ENCODE peak calls at places on chromosomes 13 and 19, in five cellular contexts. G is fibroblast of mammary gland; B is CD8-positive, alpha-beta T cell; F is A549; R is tibial artery. M is an unnamed sample.

GRCh38 chr13:110714798-110715394 is 1.4 kb downstream of the ING1 start:
- DNase-seq in G (peak; percentile 34), B (peak; percentile 42), F (no peak), R (peak; percentile 68), M (peak; percentile 58)

GRCh38 chr19:3506384-3507340 is 551 bp downstream of the FZR1 start:
- DNase-seq in G (no peak), B (peak; percentile 12), F (no peak), R (peak; percentile 41), M (peak; percentile 28)

GRCh38 chr19:40739871-40740703 is 10.2 kb downstream of the ACTMAP start:
- DNase-seq in G (peak; percentile 19), B (no peak), F (no peak), R (no peak), M (no peak)

GRCh38 chr19:44571830-44572661 is 41.3 kb upstream of the IGSF23 start:
- DNase-seq in G (no peak), B (no peak), F (no peak), R (no peak), M (no peak)

GRCh38 chr19:43759515-43759914 is 4.8 kb upstream of the SMG9 start:
- DNase-seq in G (peak; percentile 88), B (no peak), F (peak; percentile 84), R (no peak), M (no peak)

GRCh38 chr13:30850204-30850866 is 55.7 kb upstream of the MEDAG start:
- DNase-seq in G (peak; percentile 66), B (no peak), F (no peak), R (no peak), M (no peak)

GRCh38 chr19:55451163-55451521 is 8.0 kb upstream of the SHISA7 start:
- DNase-seq in G (no peak), B (no peak), F (no peak), R (no peak), M (no peak)

GRCh38 chr13:76820759-76821158 is 65.4 kb downstream of the KCTD12 start:
- DNase-seq in G (peak; percentile 71), B (no peak), F (no peak), R (peak; percentile 80), M (no peak)

GRCh38 chr13:94710881-94711560 is 1.3 kb downstream of the SOX21 start:
- DNase-seq in G (no peak), B (no peak), F (peak; percentile 55), R (no peak), M (no peak)

GRCh38 chr19:43960411-43960810 is 9.4 kb downstream of the ZNF221 start:
- DNase-seq in G (no peak), B (no peak), F (no peak), R (no peak), M (no peak)

GRCh38 chr19:48844472-48844871 is 8.2 kb upstream of the HSD17B14 start:
- DNase-seq in G (peak; percentile 77), B (no peak), F (peak; percentile 70), R (no peak), M (no peak)

GRCh38 chr13:112617754-112618375 is 29.9 kb upstream of the TUBGCP3 start:
- DNase-seq in G (no peak), B (no peak), F (no peak), R (no peak), M (no peak)

GRCh38 chr13:45511310-45512147 is 46.8 kb downstream of the COG3 start:
- DNase-seq in G (peak; percentile 81), B (no peak), F (peak; percentile 30), R (no peak), M (no peak)

GRCh38 chr19:56748443-56748842 is 76.9 kb upstream of the ZNF835 start:
- DNase-seq in G (peak; percentile 26), B (no peak), F (no peak), R (no peak), M (no peak)
- TF ChIP-seq CTCF in G (peak; percentile 45), B (no peak), F (no peak), R (peak; percentile 44), M (no peak)

GRCh38 chr13:44410328-44410859 is 36.8 kb downstream of the SERP2 start:
- DNase-seq in G (no peak), B (no peak), F (no peak), R (no peak), M (no peak)
- TF ChIP-seq CTCF in G (no peak), B (no peak), F (no peak), R (no peak), M (no peak)

DNA sequence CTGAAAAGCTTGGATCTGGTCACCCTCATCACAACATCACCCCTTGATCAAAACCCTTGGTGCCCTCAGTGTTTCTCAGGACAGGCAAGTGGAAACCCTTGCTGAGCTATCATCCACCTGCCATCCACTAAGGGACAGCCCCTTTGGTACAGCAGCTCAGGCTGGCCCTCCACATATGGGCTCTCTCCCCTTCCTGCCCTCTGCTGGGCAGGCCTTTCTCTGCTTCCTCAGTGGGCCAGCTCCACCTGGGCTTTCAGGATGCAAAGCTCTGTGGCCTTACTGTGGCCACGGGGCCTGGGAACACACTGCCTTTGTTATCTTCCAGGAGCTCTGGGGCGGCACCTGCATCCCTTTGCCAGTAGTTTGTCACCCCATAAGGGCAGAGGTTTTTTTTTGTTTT is 4.9 kb downstream of the SUGP1 start:
- DNase-seq in G (no peak), B (no peak), F (no peak), R (no peak), M (no peak)
- TF ChIP-seq CTCF in G (no peak), B (no peak), F (no peak), R (no peak), M (no peak)

GRCh38 chr19:7677664-7678311 is 898 bp downstream of the MCEMP1 start:
- DNase-seq in G (no peak), B (no peak), F (no peak), R (no peak), M (no peak)
- TF ChIP-seq CTCF in G (no peak), B (no peak), F (no peak), R (no peak), M (no peak)

GRCh38 chr19:39433480-39434079 is 2.2 kb downstream of the RPS16 start:
- DNase-seq in G (no peak), B (no peak), F (no peak), R (no peak), M (no peak)

GRCh38 chr19:39438270-39438934 is 2.7 kb upstream of the RPS16 start:
- DNase-seq in G (no peak), B (no peak), F (no peak), R (no peak), M (no peak)

GRCh38 chr19:39436350-39436716 is 584 bp upstream of the RPS16 start:
- DNase-seq in G (no peak), B (no peak), F (no peak), R (no peak), M (no peak)

GRCh38 chr19:39434123-39435076 is 1.3 kb downstream of the RPS16 start:
- DNase-seq in G (peak; percentile 28), B (no peak), F (no peak), R (no peak), M (no peak)

DNA sequence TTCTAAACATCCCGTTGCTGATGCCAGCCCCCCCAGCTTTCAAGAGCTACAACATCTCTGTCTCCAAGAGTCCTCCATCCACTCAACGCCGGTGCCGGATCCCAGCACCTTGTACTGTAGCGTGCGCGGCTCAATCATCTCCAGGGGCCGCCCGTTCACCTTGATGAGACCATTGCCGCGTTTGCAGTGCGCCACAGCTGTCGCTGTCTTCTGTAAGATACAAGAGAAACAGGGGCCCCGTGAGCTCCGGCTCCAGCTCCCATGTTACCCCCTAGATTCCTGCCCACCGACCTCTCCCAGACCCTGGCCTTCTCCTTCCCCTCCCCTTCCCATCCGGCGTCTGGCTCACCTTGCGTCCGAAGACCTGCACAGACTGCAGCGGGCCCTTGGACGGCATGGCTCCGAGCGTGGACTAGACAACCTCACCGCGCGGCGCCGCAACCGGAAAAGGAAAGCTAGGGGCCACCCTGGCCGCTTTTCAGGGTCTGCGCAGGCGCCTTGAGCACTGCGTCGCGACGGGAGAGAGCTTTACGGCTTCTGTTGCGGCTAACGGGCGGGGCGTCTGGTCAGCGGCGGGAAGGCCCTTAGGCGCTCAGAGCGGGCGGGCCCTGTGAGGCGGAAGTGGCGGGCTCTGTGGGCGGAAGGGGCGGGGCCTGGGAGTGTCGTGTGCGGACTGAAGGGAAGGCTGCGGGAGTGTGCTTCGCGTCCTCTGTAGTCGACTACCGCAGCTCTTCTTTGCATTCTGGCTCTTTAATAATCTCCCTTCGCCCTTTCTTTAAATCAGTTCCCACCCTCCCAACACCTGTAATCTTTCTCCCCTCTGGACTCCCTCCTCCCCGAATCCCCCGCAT is at the start of gene RPS16:
- DNase-seq in G (peak; percentile 95), B (peak; percentile 98), F (peak; percentile 95), R (peak; percentile 98), M (peak; percentile 98)
- TF ChIP-seq CTCF in G (no peak), B (no peak), F (no peak), R (no peak), M (no peak)

GRCh38 chr19:18866800-18867123 is 29.2 kb downstream of the CERS1 start:
- DNase-seq in G (no peak), B (no peak), F (no peak), R (no peak), M (no peak)
- TF ChIP-seq CTCF in G (no peak), B (peak; percentile 30), F (peak; percentile 25), R (no peak), M (no peak)

DNA sequence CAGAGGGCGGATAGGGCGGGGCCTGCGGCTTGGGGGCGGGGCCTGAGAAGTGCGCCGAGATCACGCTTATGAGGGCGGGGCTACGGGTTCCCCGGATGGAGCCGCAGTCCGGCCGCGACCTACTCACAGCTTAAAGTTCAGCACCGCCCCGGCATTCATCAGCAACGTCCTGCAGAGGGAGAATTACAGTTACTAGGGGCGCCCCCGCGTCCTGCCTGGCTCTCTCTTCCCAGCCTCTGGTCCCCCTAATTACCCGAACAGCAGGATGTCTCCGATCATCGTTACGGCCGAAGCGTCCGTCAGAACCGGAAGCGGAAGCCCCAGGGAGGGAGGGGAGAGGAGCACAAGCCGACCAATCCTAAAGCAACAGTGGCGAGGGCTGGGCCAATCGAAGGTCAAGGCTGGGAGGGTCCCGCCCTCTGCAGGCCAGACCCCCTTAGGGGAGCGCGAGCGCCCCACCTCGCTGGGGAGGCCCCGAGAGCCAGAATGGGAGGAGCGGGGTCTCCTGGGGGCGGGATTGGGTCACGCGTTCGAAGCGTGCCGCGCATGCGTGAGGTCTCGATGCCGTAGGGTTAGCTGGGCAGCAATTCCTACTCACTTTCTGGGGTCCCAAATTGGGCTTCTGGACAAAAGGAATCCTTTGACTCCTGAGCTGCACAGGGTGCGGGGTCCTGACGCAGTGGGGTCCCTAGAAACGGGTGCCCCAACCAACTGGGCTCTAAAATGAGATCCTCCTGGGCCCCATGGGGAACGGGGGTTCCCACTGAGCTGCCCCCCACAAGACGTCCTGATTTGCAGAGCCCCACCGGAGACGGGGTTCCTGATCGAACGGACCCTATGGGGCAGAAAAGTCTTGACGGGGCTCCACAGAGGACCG is at the start of gene SMIM7:
- DNase-seq in G (peak; percentile 98), B (peak; percentile 98), F (peak; percentile 89), R (peak; percentile 98), M (peak; percentile 96)
- TF ChIP-seq CTCF in G (no peak), B (no peak), F (peak; percentile 26), R (no peak), M (no peak)